ENCODE peak calls at places on chromosomes 1 and 21, in seven cellular contexts. W is mesendoderm, F is H9, T is mesenchymal stem cell, A is neuronal stem cell, C is IMR-90, G is H1. E is an unnamed sample.

GRCh38 chr1:247409869-247410544 is 6.0 kb upstream of the NLRP3 start:
- DNase-seq in G (no peak), A (no peak), C (no peak), W (no peak), F (no peak), T (no peak), E (no peak)

GRCh38 chr1:112172294-112172882 is 182.9 kb upstream of the KCND3 start:
- DNase-seq in F (peak; percentile 51), G (peak; percentile 68), C (peak; percentile 34), W (peak; percentile 71), A (peak; percentile 77), T (peak; percentile 48), E (peak; percentile 14)

GRCh38 chr1:78715181-78715661 is 65.6 kb downstream of the IFI44 start:
- DNase-seq in W (no peak), F (no peak), T (no peak), C (peak; percentile 39), G (no peak), A (no peak), E (no peak)

GRCh38 chr1:231039161-231040018 is 664 bp downstream of the FAM89A start:
- DNase-seq in F (peak; percentile 43), C (peak; percentile 37), T (peak; percentile 79), G (peak; percentile 61), A (peak; percentile 45), W (peak; percentile 68), E (peak; percentile 51)

GRCh38 chr1:153842006-153842471 is 66.8 kb downstream of the SLC27A3 start:
- DNase-seq in W (no peak), C (peak; percentile 12), F (no peak), A (no peak), G (no peak), T (no peak), E (peak; percentile 49)

GRCh38 chr21:44078411-44078981 is 28.7 kb upstream of the PWP2 start:
- DNase-seq in C (no peak), W (peak; percentile 14), A (no peak), G (no peak), T (no peak), F (peak; percentile 48), E (no peak)

GRCh38 chr1:33312413-33312749 is 8.5 kb downstream of the A3GALT2 start:
- DNase-seq in G (no peak), F (no peak), T (no peak), C (no peak), A (no peak), W (no peak), E (no peak)

GRCh38 chr1:248787430-248787829 is 31.9 kb upstream of the LYPD8 start:
- DNase-seq in T (no peak), G (no peak), F (no peak), W (no peak), A (no peak), C (no peak), E (no peak)

GRCh38 chr1:152960452-152961044 is 9.9 kb upstream of the SPRR4 start:
- DNase-seq in A (no peak), T (no peak), G (peak; percentile 68), W (peak; percentile 47), C (no peak), F (peak; percentile 27), E (peak; percentile 39)

GRCh38 chr21:45255381-45256020 is 32.2 kb downstream of the POFUT2 start:
- DNase-seq in G (peak; percentile 45), C (no peak), W (no peak), A (no peak), F (peak; percentile 26), T (no peak), E (no peak)

GRCh38 chr1:13950637-13951036 is 250.6 kb downstream of the PRDM2 start:
- DNase-seq in G (peak; percentile 71), T (no peak), C (no peak), W (peak; percentile 51), A (no peak), F (peak; percentile 74), E (peak; percentile 11)

GRCh38 chr1:172826096-172826741 is 167.3 kb downstream of the FASLG start:
- DNase-seq in W (peak; percentile 81), G (no peak), C (peak; percentile 95), A (no peak), T (peak; percentile 96), F (no peak), E (peak; percentile 87)

GRCh38 chr1:185257947-185258203 is 59.2 kb downstream of the IVNS1ABP start:
- DNase-seq in F (no peak), C (peak; percentile 17), W (no peak), A (no peak), T (no peak), G (no peak), E (no peak)

DNA sequence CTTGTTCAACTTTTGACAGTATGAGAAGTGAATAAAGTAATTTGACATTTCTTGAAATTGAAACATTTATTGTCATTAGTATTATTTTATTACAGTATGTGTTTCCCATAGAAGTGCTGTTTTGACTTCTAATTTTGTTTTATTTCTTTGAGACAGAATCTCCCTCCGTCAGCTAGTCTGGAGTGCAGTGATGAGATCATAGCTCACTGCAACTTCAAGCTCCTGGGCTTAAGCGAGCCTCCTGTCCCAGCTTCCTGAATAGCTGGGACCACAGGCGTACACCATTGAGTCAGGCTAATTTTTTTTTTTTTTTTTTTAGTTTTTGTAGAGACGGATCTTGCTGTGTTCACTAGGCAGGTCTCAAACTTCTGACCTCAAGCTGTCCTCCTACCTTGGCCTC is 29.2 kb downstream of the THRAP3 start:
- DNase-seq in F (no peak), T (peak; percentile 73), W (no peak), G (no peak), C (peak; percentile 50), A (no peak), E (no peak)
- H3K23ac ChIP-seq in F (no peak overlapping the region), T (no peak overlapping the region), W (no peak overlapping the region), G (no peak overlapping the region), C (no peak overlapping the region), A (no peak overlapping the region), E (no peak overlapping the region)

GRCh38 chr1:225749706-225750105 is 27.9 kb upstream of the SRP9 start:
- DNase-seq in A (no peak), W (no peak), C (no peak), F (no peak), T (no peak), G (no peak), E (no peak)
- H3K23ac ChIP-seq in A (no peak overlapping the region), W (no peak overlapping the region), C (no peak overlapping the region), F (no peak overlapping the region), T (no peak overlapping the region), G (no peak overlapping the region), E (no peak overlapping the region)

GRCh38 chr1:186841599-186841998 is 12.8 kb downstream of the PLA2G4A start:
- DNase-seq in W (no peak), G (no peak), F (no peak), C (peak; percentile 9), T (no peak), A (no peak), E (peak; percentile 28)
- H3K23ac ChIP-seq in W (no peak overlapping the region), G (no peak overlapping the region), F (no peak overlapping the region), C (no peak overlapping the region), T (no peak overlapping the region), A (no peak overlapping the region), E (no peak overlapping the region)

GRCh38 chr1:245356891-245357585 is 202.3 kb downstream of the KIF26B start:
- DNase-seq in A (no peak), T (no peak), C (no peak), W (no peak), G (no peak), F (no peak), E (no peak)
- H3K23ac ChIP-seq in A (no peak overlapping the region), T (no peak overlapping the region), C (no peak overlapping the region), W (no peak overlapping the region), G (no peak overlapping the region), F (no peak overlapping the region), E (no peak overlapping the region)

E was measured in trophoblast cell.